ENCODE peak calls at places on chromosomes 6 and 20, in nine cellular contexts. L, H, I, K, O, C, G, D and V are unnamed samples. For H3K4me1, the result is how much of the 10 kb centered on the place peaks cover.

GRCh38 chr6:147400968-147401367 is 107.5 kb upstream of the SAMD5 start:
- DNase-seq in L (no peak), H (no peak), I (no peak), K (no peak), O (no peak), C (no peak), G (no peak), D (no peak), V (no peak)

GRCh38 chr20:22245139-22245538 is 339.2 kb downstream of the FOXA2 start:
- DNase-seq in L (no peak), H (no peak), I (no peak), K (no peak), O (no peak), C (no peak), G (no peak), D (no peak), V (no peak)

GRCh38 chr6:135651964-135652755 is 154.6 kb upstream of the AHI1 start:
- DNase-seq in L (no peak), H (no peak), I (no peak), K (no peak), O (no peak), C (no peak), G (no peak), D (peak), V (no peak)

GRCh38 chr6:109166643-109167042 is 71.3 kb downstream of the CEP57L1 start:
- DNase-seq in L (no peak), H (no peak), I (no peak), K (no peak), O (no peak), C (no peak), G (no peak), D (no peak), V (no peak)

GRCh38 chr6:106184629-106185028 is 98.5 kb downstream of the PRDM1 start:
- DNase-seq in L (no peak), H (no peak), I (no peak), K (no peak), O (no peak), C (no peak), G (no peak), D (peak), V (no peak)

GRCh38 chr6:106525111-106525884 is 104.0 kb downstream of the RTN4IP1 start:
- DNase-seq in L (no peak), H (no peak), I (no peak), K (no peak), O (no peak), C (no peak), G (no peak), D (no peak), V (no peak)

GRCh38 chr6:5308066-5308465 is 46.8 kb downstream of the FARS2 start:
- DNase-seq in L (no peak), H (no peak), I (no peak), K (no peak), O (no peak), C (no peak), G (no peak), D (peak), V (no peak)

GRCh38 chr6:139979021-139979721 is 604.7 kb upstream of the CITED2 start:
- DNase-seq in L (no peak), H (no peak), I (no peak), K (no peak), O (no peak), C (no peak), G (peak), D (no peak), V (no peak)

GRCh38 chr6:4225207-4225872 is 90.0 kb upstream of the ECI2 start:
- DNase-seq in L (no peak), H (no peak), I (no peak), K (no peak), O (no peak), C (no peak), G (no peak), D (peak), V (no peak)

GRCh38 chr6:39193201-39193791 is 36.0 kb downstream of the KCNK5 start:
- DNase-seq in L (no peak), H (no peak), I (peak), K (no peak), O (no peak), C (no peak), G (no peak), D (no peak), V (no peak)

GRCh38 chr6:129493396-129493902 is 216.5 kb downstream of the ARHGAP18 start:
- DNase-seq in L (no peak), H (no peak), I (no peak), K (no peak), O (no peak), C (no peak), G (no peak), D (peak), V (no peak)

GRCh38 chr20:16125810-16126209 is 447.4 kb downstream of the KIF16B start:
- DNase-seq in L (no peak), H (no peak), I (no peak), K (no peak), O (no peak), C (no peak), G (no peak), D (no peak), V (no peak)

GRCh38 chr6:19465240-19465639 is 371.9 kb upstream of the ID4 start:
- DNase-seq in L (no peak), H (no peak), I (no peak), K (no peak), O (no peak), C (no peak), G (no peak), D (no peak), V (no peak)

GRCh38 chr6:10465633-10466499 is 51.0 kb upstream of the TFAP2A start:
- DNase-seq in L (no peak), H (peak), I (peak), K (peak), O (peak), C (peak), G (no peak), D (peak), V (no peak)

GRCh38 chr20:60009826-60010616 is 51.8 kb downstream of the CDH26 start:
- DNase-seq in L (no peak), H (no peak), I (no peak), K (no peak), O (no peak), C (no peak), G (no peak), D (no peak), V (no peak)

GRCh38 chr6:125271486-125272159 is 30.1 kb downstream of the HDDC2 start:
- DNase-seq in L (no peak), H (no peak), I (no peak), K (no peak), O (no peak), C (no peak), G (no peak), D (no peak), V (no peak)

GRCh38 chr6:108556864-108557493 is 3.7 kb upstream of the FOXO3 start:
- DNase-seq in L (no peak), H (no peak), I (no peak), K (no peak), O (no peak), C (no peak), G (no peak), D (peak), V (no peak)

GRCh38 chr6:31826793-31827285 is 699 bp upstream of the HSPA1B start:
- DNase-seq in L (peak), H (no peak), I (no peak), K (peak), O (peak), C (no peak), G (peak), D (no peak), V (peak)

GRCh38 chr20:56143759-56144158 is 104.8 kb upstream of the MC3R start:
- DNase-seq in L (no peak), H (no peak), I (no peak), K (no peak), O (no peak), C (no peak), G (no peak), D (no peak), V (no peak)

GRCh38 chr20:13749811-13750210 is 34.9 kb downstream of the ESF1 start:
- DNase-seq in L (no peak), H (no peak), I (no peak), K (no peak), O (no peak), C (no peak), G (no peak), D (no peak), V (no peak)

GRCh38 chr20:38730167-38730988 is 6.1 kb downstream of the SLC32A1 start:
- DNase-seq in L (no peak), H (no peak), I (no peak), K (no peak), O (no peak), C (no peak), G (no peak), D (no peak), V (no peak)

GRCh38 chr6:135251416-135251815 is 70.3 kb downstream of the MYB start:
- DNase-seq in L (no peak), H (no peak), I (no peak), K (no peak), O (peak), C (no peak), G (no peak), D (no peak), V (no peak)

GRCh38 chr6:13013681-13014550 is 297.3 kb downstream of the PHACTR1 start:
- DNase-seq in L (no peak), H (no peak), I (no peak), K (peak), O (no peak), C (peak), G (peak), D (no peak), V (peak)

GRCh38 chr20:45630366-45630765 is 718 bp downstream of the WFDC9 start:
- DNase-seq in L (no peak), H (no peak), I (no peak), K (no peak), O (no peak), C (no peak), G (no peak), D (no peak), V (no peak)

GRCh38 chr6:390914-391558 is 516 bp upstream of the IRF4 start:
- DNase-seq in L (no peak), H (peak), I (peak), K (no peak), O (no peak), C (no peak), G (no peak), D (no peak), V (no peak)

GRCh38 chr20:53914861-53915458 is 155.4 kb downstream of the BCAS1 start:
- DNase-seq in L (no peak), H (no peak), I (no peak), K (no peak), O (peak), C (peak), G (no peak), D (no peak), V (no peak)

GRCh38 chr6:138999949-139000725 is 12.1 kb upstream of the REPS1 start:
- DNase-seq in L (no peak), H (no peak), I (no peak), K (no peak), O (no peak), C (no peak), G (no peak), D (no peak), V (no peak)

GRCh38 chr6:6734463-6735455 is 146.2 kb downstream of the LY86 start:
- DNase-seq in L (no peak), H (no peak), I (no peak), K (no peak), O (no peak), C (no peak), G (no peak), D (no peak), V (no peak)
- H3K4me1 ChIP-seq in L (under half), H (under half), I (under half), K (under half), O (under half), C (under half), G (under half), D (under half), V (under half)

GRCh38 chr6:87909849-87910248 is 137.8 kb upstream of the SPACA1 start:
- DNase-seq in L (no peak), H (no peak), I (no peak), K (no peak), O (no peak), C (no peak), G (no peak), D (peak), V (no peak)
- H3K4me1 ChIP-seq in L (under half), H (under half), I (under half), K (under half), O (under half), C (under half), G (under half), D (under half), V (under half)

DNA sequence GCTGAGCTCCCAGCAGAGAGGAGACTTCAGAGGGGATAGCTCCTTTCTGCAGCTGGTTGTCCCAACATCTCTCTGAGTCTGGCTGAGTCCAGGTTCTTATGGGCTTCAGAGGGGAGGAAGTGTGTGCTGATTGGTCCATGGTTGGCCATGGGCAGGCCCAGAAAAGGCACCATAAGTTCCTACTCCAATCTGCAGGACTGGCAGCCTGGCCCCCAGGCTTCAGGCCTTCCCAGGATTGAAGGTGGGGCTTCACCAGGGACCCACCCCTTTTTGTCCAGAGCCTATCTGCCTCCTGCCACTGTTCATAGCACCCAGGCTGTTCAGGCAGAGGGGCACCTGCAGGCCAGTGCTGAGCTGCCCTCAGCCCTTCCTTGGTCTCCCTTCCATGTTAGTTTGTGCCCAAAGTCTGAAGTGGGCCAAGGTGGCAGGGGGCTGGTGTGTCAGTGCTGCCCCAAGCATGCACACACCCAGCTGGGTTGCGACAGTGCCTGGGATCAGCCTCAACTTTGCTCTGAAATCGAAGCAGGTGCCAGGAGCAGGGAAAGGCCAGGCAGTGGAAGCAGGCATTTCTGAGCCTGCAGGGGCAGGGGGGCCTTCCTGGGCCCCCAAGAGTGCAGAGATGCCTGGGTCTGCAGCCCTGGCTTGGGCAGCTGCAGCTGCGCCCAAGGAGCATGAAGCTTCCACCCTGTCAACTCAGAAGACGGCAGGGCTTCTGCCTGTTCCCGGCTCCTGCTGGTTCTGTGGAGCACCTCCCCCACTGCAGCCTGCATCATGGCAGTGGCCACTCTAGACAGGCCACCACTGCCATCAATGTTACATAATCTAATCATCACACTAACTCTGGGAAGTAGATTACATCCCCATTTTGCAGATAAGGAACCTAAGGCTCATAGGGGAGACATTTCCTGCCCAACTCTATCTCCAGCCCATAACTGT is 21.4 kb upstream of the TOP1 start:
- DNase-seq in L (no peak), H (no peak), I (no peak), K (no peak), O (no peak), C (no peak), G (no peak), D (no peak), V (no peak)
- H3K4me1 ChIP-seq in L (under half), H (under half), I (under half), K (under half), O (under half), C (under half), G (under half), D (under half), V (under half)

DNA sequence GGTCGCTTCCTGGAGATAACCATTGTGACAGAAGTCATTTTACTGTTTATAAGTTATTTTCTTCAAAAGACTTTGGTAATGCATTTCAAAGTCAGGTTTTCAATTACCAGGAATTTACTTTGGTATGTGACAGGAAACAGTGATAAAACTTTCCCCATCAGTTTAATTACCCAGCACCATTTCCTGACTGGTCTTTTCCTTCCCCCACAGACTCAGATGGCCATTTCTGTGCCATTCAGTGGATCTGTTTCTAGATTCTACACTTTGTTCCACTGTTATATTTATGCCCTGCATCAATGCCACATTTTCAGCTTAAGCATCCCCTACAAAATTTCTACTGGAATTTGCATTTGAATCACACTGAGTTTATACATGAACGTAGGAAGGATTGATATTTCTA is 16.3 kb downstream of the RRBP1 start:
- DNase-seq in L (no peak), H (no peak), I (no peak), K (no peak), O (no peak), C (no peak), G (no peak), D (no peak), V (no peak)
- H3K4me1 ChIP-seq in L (under half), H (under half), I (under half), K (half or more), O (under half), C (under half), G (under half), D (under half), V (under half)

DNA sequence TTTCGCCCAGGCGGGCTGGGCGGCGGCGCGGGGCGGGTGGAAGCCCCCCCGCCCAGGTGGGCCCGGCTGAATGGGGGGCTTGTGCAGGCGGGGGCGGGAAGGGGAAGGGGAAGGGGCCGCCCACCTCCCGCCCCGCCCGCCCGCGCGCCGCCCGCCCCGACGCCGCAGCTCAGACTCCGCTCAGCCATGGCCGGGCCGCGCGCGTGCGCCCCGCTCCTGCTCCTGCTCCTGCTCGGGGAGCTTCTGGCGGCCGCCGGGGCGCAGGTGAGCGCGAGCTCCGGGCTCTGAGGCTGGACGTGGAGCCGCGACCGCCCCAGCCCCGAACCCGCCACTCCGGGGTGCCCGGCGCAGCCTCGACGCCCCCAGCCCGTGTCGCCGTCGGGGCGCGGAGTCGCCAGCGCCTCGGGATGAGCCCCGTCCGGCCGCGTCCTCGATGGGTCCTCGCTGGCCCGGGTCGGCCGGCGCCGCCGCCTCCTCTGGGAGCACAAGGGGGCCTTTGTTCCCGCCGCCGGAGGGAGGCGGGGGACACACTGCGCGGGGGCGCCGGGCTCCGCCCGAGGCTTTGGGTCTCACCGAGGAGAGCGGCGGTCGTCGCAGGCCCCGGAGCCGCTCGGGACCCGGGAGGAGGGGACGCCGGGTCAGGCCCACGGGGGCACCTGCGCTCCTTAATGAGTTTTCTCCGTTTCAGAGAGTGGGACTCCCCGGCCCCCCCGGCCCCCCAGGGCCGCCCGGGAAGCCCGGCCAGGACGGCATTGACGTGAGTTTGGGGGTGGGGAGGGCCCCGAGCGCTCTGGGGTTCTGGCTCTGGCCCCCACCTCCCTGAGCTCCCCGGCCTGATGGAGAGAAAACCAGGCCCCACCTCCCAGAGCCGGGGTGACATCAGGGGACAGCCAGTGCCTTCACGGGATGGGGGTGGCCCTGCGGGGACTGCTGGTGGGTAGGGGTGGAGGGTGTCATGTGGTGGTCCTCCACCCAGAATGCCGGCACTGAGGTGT is at the start of gene COL9A3:
- DNase-seq in L (no peak), H (no peak), I (no peak), K (peak), O (no peak), C (peak), G (no peak), D (no peak), V (no peak)
- H3K4me1 ChIP-seq in L (under half), H (under half), I (under half), K (under half), O (under half), C (half or more), G (under half), D (under half), V (under half)

DNA sequence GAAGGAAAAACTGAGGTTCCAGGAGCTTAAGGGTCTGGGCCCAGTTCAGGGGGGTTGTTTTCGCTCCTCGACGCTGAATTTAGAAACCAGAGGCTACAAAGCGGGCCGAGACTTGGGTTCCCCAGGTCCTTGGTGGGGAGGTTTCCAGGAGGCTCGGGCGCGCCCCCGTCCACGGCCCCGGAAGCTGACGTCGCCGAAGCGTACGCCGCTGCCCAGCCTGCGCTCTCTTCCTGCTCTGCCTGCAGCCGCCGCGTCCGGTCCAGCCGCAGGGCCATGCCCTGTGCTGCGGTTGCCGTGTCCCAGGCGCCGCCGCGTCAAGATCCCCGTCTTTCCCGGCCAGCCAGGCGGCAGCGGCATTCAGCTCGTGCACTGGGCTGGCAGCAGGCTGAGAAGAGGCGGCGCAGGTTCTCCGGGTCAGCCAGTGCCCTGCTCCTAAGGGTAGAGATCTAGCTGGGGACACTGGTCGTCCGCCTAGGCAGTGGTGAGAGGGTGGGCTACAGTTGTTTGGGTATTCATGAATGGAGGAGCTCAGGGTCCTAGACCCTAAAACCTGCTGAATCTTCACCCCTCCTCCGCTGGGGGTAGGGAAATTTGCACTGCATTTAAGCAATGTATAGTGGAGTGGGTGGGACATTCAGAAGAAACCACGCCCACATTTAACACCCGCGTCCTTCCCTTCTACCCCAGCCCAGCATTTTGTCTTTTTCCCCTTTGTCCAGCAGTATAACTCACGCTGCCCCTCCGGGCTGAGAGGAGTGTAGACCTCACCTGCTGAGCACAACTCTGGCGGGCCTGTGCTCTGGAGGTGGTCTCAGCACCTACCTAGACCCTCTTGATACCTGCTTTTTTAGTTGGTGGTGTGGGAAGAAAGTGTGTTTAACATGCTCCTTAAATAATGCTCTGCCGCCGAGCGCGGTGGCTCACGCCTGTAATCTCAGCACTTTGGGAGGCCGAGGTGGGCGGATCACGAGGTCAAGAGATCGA is 1.1 kb upstream of the TRIM26 start:
- DNase-seq in L (peak), H (no peak), I (peak), K (peak), O (peak), C (peak), G (peak), D (peak), V (peak)
- H3K4me1 ChIP-seq in L (under half), H (under half), I (under half), K (under half), O (under half), C (under half), G (under half), D (under half), V (under half)